ENCODE peak calls at places on chromosome 9, in five cellular contexts. X is heart right ventricle, E is fibroblast of lung, F is right atrium auricular region, M is GM23248. R is an unnamed sample.

GRCh38 chr9:108417726-108418125 is 438.1 kb downstream of the ACTL7B start:
- DNase-seq in X (no peak), E (peak; percentile 30), F (no peak), M (peak; percentile 21), R (no peak)

GRCh38 chr9:127899200-127899943 is at the start of gene ST6GALNAC6:
- DNase-seq in E (peak; percentile 71), F (no peak), M (peak; percentile 91), X (peak; percentile 82), R (no peak)

GRCh38 chr9:15231788-15232635 is 75.0 kb downstream of the TTC39B start:
- DNase-seq in F (no peak), X (no peak), E (peak; percentile 39), M (peak; percentile 64), R (no peak)

GRCh38 chr9:20215552-20215951 is 406.7 kb downstream of the MLLT3 start:
- DNase-seq in X (no peak), M (no peak), F (no peak), E (no peak), R (no peak)

GRCh38 chr9:97179616-97180015 is 127.8 kb upstream of the CCDC180 start:
- DNase-seq in X (no peak), E (no peak), F (no peak), M (no peak), R (no peak)

GRCh38 chr9:133968966-133969617 is 23.0 kb downstream of the VAV2 start:
- DNase-seq in M (no peak), X (no peak), E (no peak), F (no peak), R (no peak)

GRCh38 chr9:88737876-88738275 is 202.9 kb downstream of the NXNL2 start:
- DNase-seq in F (no peak), M (no peak), X (no peak), E (peak; percentile 54), R (no peak)

GRCh38 chr9:5416962-5417361 is 20.8 kb downstream of the PLGRKT start:
- DNase-seq in F (no peak), E (no peak), X (no peak), M (no peak), R (no peak)

GRCh38 chr9:96874947-96875459 is 20.7 kb upstream of the ZNF782 start:
- DNase-seq in E (peak; percentile 32), M (peak; percentile 30), F (no peak), X (no peak), R (no peak)

GRCh38 chr9:124964604-124965003 is 23.7 kb upstream of the GOLGA1 start:
- DNase-seq in F (no peak), M (no peak), E (no peak), X (no peak), R (no peak)

GRCh38 chr9:27537027-27537435 is 7.4 kb upstream of the MOB3B start:
- DNase-seq in X (no peak), M (no peak), F (no peak), E (no peak), R (no peak)

GRCh38 chr9:8338742-8339425 is 539.3 kb upstream of the DMAC1 start:
- DNase-seq in M (no peak), E (peak; percentile 63), F (no peak), X (no peak), R (no peak)

GRCh38 chr9:734831-735511 is 106.5 kb upstream of the DMRT1 start:
- DNase-seq in F (peak; percentile 65), M (peak; percentile 93), E (peak; percentile 98), X (no peak), R (peak; percentile 89)

GRCh38 chr9:88706193-88707112 is 171.5 kb downstream of the NXNL2 start:
- DNase-seq in X (no peak), E (no peak), F (no peak), M (peak; percentile 8), R (no peak)

GRCh38 chr9:2023042-2023441 is 7.9 kb downstream of the SMARCA2 start:
- DNase-seq in M (no peak), E (no peak), X (no peak), F (no peak), R (no peak)

GRCh38 chr9:121765021-121765950 is 113.9 kb downstream of the DAB2IP start:
- DNase-seq in E (peak; percentile 50), M (peak; percentile 62), X (peak; percentile 65), F (peak; percentile 81), R (peak; percentile 10)

GRCh38 chr9:96379461-96379860 is 4.0 kb downstream of the SLC35D2 start:
- DNase-seq in M (no peak), X (no peak), E (peak; percentile 11), F (no peak), R (peak; percentile 62)

GRCh38 chr9:34712140-34712539 is 2.2 kb upstream of the CCL21 start:
- DNase-seq in X (no peak), E (no peak), M (no peak), F (no peak), R (no peak)

GRCh38 chr9:92535940-92536850 is at the start of gene ECM2:
- DNase-seq in F (no peak), M (peak; percentile 77), X (no peak), E (peak; percentile 69), R (no peak)

GRCh38 chr9:135251331-135251761 is 163.9 kb downstream of the OLFM1 start:
- DNase-seq in M (no peak), E (no peak), F (no peak), X (no peak), R (no peak)

GRCh38 chr9:87516222-87516930 is 18.7 kb downstream of the DAPK1 start:
- DNase-seq in M (peak; percentile 4), E (peak; percentile 40), F (peak; percentile 80), X (peak; percentile 35), R (no peak)

GRCh38 chr9:129752915-129753724 is at the start of gene PTGES:
- DNase-seq in M (peak; percentile 94), X (peak; percentile 77), F (peak; percentile 83), E (peak; percentile 83), R (peak; percentile 68)

GRCh38 chr9:110248361-110248760 is 7.9 kb downstream of the TXN start:
- DNase-seq in X (no peak), E (no peak), F (no peak), M (peak; percentile 36), R (no peak)

GRCh38 chr9:93595461-93595860 is 19.1 kb downstream of the PHF2 start:
- DNase-seq in X (no peak), M (no peak), F (peak; percentile 51), E (no peak), R (no peak)

GRCh38 chr9:100589582-100589981 is 11.7 kb downstream of the CAVIN4 start:
- DNase-seq in F (no peak), X (no peak), E (peak; percentile 38), M (peak; percentile 68), R (no peak)

GRCh38 chr9:95783426-95783975 is 92.0 kb upstream of the ERCC6L2 start:
- DNase-seq in F (no peak), E (peak; percentile 84), M (peak; percentile 51), X (no peak), R (no peak)

GRCh38 chr9:22308177-22308576 is 138.4 kb upstream of the DMRTA1 start:
- DNase-seq in X (no peak), M (no peak), E (no peak), F (no peak), R (no peak)

GRCh38 chr9:124869986-124870560 is 8.1 kb downstream of the ARPC5L start:
- DNase-seq in F (no peak), X (no peak), E (peak; percentile 41), M (peak; percentile 58), R (no peak)

GRCh38 chr9:73152445-73152844 is 780 bp downstream of the ANXA1 start:
- DNase-seq in F (no peak), E (peak; percentile 54), X (no peak), M (peak; percentile 87), R (no peak)

GRCh38 chr9:119026120-119026519 is 343.1 kb downstream of the BRINP1 start:
- DNase-seq in F (peak; percentile 73), X (peak; percentile 32), E (no peak), M (peak; percentile 71), R (no peak)

GRCh38 chr9:110814159-110814558 is 145.6 kb downstream of the MUSK start:
- DNase-seq in X (no peak), F (no peak), M (no peak), E (no peak), R (no peak)

GRCh38 chr9:103661663-103662062 is 432.4 kb upstream of the SMC2 start:
- DNase-seq in E (no peak), X (no peak), M (no peak), F (no peak), R (no peak)
- H3K9me3 ChIP-seq in E (no peaks in the 10 kb centered on the region), X (no peaks in the 10 kb centered on the region), M (peaks cover 3% of the 10 kb centered on the region), F (peaks cover 15% of the 10 kb centered on the region), R (peaks cover 7% of the 10 kb centered on the region)

DNA sequence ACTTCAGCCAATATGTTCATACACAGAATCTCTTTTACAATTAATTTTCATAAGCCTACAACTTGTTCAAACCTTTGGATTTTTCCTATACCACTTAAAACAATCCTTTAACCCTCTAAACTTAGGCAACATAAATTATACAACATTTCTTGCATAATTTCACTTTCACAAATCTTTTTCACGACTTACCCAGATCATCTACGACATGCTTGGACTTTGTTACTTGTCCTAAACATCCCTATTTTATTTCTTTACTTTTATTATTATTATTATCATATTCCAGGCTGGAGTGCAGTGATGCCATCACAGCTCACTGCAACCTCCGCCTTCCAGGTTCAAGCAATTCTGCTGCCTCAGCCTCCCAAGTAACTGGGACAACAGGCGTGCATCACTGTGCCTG is 68.0 kb downstream of the CACNA1B start:
- DNase-seq in M (no peak), E (peak; percentile 4), F (no peak), X (no peak), R (no peak)
- H3K9me3 ChIP-seq in M (no peaks in the 10 kb centered on the region), E (peaks cover 5% of the 10 kb centered on the region), F (peaks cover 15% of the 10 kb centered on the region), X (no peaks in the 10 kb centered on the region), R (peaks cover 52% of the 10 kb centered on the region)

GRCh38 chr9:21255538-21256212 is 15.9 kb upstream of the IFNA14 start:
- DNase-seq in F (no peak), E (no peak), X (no peak), M (no peak), R (no peak)

GRCh38 chr9:21251162-21251561 is 11.4 kb upstream of the IFNA14 start:
- DNase-seq in X (no peak), F (no peak), E (no peak), M (no peak), R (no peak)

GRCh38 chr9:21252727-21253547 is 13.1 kb upstream of the IFNA14 start:
- DNase-seq in M (peak; percentile 64), E (peak; percentile 33), X (no peak), F (no peak), R (no peak)

DNA sequence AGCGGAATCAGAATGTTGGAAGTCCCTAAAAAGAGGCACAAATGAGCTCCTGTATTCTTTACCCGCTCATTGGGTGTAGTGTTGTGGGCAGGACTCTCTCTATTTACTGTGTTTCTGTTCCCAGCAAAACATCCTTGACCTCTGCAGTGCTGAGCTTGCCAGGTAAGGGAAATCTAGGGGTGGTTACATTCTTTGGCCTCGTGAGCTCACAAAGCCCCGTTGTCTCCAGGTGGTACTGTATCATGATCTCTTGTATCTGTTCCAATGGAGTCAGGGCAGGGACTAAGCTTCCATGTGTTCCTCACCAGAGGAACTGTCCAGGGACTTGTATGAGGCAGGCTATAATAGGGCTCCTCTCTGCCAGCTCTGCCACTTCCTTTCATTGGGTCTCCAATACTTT is 11.8 kb upstream of the IFNA14 start:
- DNase-seq in F (no peak), E (no peak), X (no peak), M (no peak), R (no peak)
- H3K9me3 ChIP-seq in F (no peaks in the 10 kb centered on the region), E (no peaks in the 10 kb centered on the region), X (no peaks in the 10 kb centered on the region), M (no peaks in the 10 kb centered on the region), R (no peaks in the 10 kb centered on the region)

DNA sequence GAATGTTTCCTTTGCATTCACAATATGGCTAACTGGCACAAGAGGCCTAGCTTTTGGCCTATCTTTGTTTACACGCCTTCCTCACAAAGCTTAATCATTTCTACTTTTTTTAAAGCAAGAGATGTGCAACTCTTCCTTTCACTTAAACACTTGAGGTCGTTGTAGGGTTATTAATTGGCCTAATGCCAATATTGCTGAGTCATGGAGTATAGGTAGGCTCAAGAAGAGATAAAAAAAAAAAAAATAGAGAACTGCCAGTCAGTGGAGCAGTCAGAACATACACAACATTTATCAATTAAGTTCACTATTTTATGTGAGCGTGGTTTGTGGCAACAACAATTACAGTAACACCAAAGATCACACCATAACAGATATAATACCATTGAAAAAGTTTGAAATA is 5.9 kb downstream of the FKBP15 start:
- DNase-seq in M (peak; percentile 5), E (peak; percentile 40), X (no peak), F (no peak), R (no peak)
- H3K9me3 ChIP-seq in M (no peaks in the 10 kb centered on the region), E (no peaks in the 10 kb centered on the region), X (no peaks in the 10 kb centered on the region), F (no peaks in the 10 kb centered on the region), R (no peaks in the 10 kb centered on the region)

R was measured in AG04450.